ENCODE peak calls at places on chromosomes 2 and 18, in seven cellular contexts. J is Peyer's patch, X is GM12878, Z is breast epithelium, S is body of pancreas, W is uterus, Y is HepG2. A is an unnamed sample.

GRCh38 chr2:152459116-152459515 is 124.1 kb downstream of the FMNL2 start:
- DNase-seq in Y (no peak), Z (no peak), S (no peak), J (no peak), X (no peak), W (no peak), A (no peak)

GRCh38 chr2:23900927-23901322 is 26.0 kb downstream of the ATAD2B start:
- DNase-seq in X (no peak), Y (peak; percentile 22), Z (no peak), S (peak; percentile 14), W (no peak), J (peak; percentile 59), A (no peak)

GRCh38 chr2:12881952-12882351 is 165.2 kb downstream of the TRIB2 start:
- DNase-seq in J (no peak), Z (no peak), W (no peak), S (no peak), X (no peak), Y (no peak), A (no peak)

GRCh38 chr18:3441290-3441689 is 8.7 kb upstream of the TGIF1 start:
- DNase-seq in W (no peak), J (no peak), S (peak; percentile 49), X (no peak), Y (peak; percentile 41), Z (no peak), A (no peak)

GRCh38 chr2:26099933-26100332 is 66.0 kb downstream of the RAB10 start:
- DNase-seq in Y (no peak), X (no peak), W (no peak), Z (no peak), S (no peak), J (no peak), A (no peak)

GRCh38 chr18:30969670-30970069 is 72.9 kb downstream of the DSC3 start:
- DNase-seq in W (no peak), S (no peak), X (no peak), Y (no peak), J (no peak), Z (no peak), A (no peak)

GRCh38 chr2:140891614-140892212 is 1239.1 kb downstream of the LRP1B start:
- DNase-seq in Y (no peak), X (no peak), S (no peak), W (no peak), Z (no peak), J (no peak), A (no peak)

GRCh38 chr18:77653792-77654191 is 404.1 kb downstream of the GALR1 start:
- DNase-seq in J (no peak), Z (no peak), X (no peak), W (no peak), S (no peak), Y (no peak), A (no peak)

GRCh38 chr18:55634545-55634944 is 46.6 kb upstream of the TCF4 start:
- DNase-seq in S (no peak), J (no peak), Y (no peak), W (no peak), X (no peak), Z (no peak), A (no peak)

GRCh38 chr2:40361478-40361877 is 90.4 kb downstream of the SLC8A1 start:
- DNase-seq in Z (no peak), W (no peak), S (no peak), Y (no peak), J (no peak), X (no peak), A (no peak)
- TF ChIP-seq POLR2A in Z (no peak), W (no peak), S (no peak), Y (no peak), J (no peak), X (no peak), A (no peak)

DNA sequence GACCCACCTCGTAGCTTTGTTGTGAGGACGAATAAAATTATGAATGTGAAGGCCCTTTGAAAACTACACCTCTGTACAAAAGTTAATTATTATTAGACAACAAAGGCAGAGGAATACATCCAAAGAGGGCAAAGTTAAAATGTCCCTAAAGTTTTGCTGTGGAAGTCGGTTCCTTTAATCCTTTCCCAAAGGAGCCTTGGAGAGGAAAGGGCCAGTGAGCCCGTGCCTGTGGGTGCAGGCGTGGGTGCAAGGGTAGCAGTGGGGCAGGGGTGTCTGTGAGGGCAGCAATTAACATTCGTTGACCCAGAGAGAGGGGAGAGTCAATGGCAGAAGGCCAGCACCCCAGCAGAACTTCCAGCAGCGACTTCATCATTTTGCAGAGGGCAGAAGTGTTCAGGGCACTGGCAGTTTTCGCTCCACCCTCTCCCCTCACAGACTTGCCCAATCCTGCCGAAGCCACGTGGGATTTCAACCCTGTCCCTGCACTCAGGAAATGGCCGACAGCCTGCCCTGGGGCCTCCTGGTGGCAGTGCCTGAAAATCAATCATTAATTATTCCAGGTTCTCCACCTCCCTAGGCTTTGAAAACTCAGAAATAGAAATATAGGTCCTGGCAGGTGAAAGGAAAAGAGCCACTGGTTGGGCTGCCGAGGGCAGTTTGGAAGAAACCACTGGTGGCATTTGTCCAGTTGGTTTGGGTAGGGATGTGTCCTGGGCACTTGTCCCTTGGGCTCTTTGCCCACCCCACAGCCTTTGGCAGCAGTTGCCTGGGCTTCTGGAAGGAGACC is 4.2 kb upstream of the PAX8 start:
- DNase-seq in X (no peak), J (peak; percentile 79), Y (peak; percentile 91), W (no peak), Z (no peak), S (peak; percentile 89), A (peak; percentile 62)
- TF ChIP-seq POLR2A in X (no peak), J (no peak), Y (peak; percentile 70), W (no peak), Z (no peak), S (peak; percentile 41), A (no peak)

GRCh38 chr2:177551989-177552413 is 159.4 kb downstream of the AGPS start:
- DNase-seq in Y (no peak), S (peak; percentile 89), W (no peak), J (peak; percentile 60), Z (peak; percentile 81), X (no peak), A (no peak)

GRCh38 chr2:177556134-177556533 is 163.6 kb downstream of the AGPS start:
- DNase-seq in S (no peak), X (no peak), Z (no peak), W (no peak), J (no peak), Y (no peak), A (no peak)

GRCh38 chr2:177552414-177553175 is 160.0 kb downstream of the AGPS start:
- DNase-seq in J (peak; percentile 95), Y (peak; percentile 89), X (peak; percentile 68), S (peak; percentile 92), W (peak; percentile 83), Z (peak; percentile 84), A (peak; percentile 76)

GRCh38 chr2:177554365-177554764 is 161.8 kb downstream of the AGPS start:
- DNase-seq in J (no peak), W (no peak), Z (no peak), S (no peak), Y (no peak), X (no peak), A (no peak)

DNA sequence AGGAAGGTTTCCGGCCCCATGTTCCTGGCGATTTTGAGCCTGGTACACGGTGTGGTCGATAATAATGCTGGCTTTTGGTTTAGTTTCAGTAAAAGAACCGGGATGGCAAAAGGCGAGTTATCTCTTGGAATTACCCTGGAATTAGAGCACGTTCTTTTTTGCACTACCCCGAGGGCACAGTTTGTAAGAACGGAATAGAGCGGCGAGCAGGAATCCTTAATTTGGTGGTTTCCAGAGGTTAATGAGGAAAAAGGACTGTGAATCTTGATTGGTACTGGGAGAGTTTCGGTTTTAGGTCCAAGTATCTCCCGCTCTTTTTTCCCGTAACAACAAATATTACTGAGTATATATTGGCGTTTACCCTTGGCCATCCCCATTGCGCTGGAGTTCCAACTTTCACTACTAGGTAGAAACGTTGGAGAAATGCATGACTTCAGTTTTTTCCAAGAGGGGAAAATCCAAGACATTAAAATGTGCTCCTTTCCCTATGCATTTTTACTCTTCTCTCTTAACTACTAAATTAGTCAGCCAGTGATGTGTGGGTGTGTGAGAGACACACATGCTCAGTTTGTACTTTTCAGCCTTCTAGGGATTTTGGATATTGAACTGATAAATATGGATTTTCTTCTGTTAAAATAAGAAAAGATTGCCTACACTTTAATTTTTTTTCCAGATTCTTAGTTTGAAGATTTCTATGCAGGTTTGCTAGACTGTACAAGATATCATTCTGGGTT is 160.8 kb downstream of the AGPS start:
- DNase-seq in Z (no peak), X (no peak), Y (no peak), J (no peak), W (no peak), S (no peak), A (no peak)
- TF ChIP-seq POLR2A in Z (no peak), X (no peak), Y (no peak), J (peak; percentile 14), W (no peak), S (no peak), A (no peak)

DNA sequence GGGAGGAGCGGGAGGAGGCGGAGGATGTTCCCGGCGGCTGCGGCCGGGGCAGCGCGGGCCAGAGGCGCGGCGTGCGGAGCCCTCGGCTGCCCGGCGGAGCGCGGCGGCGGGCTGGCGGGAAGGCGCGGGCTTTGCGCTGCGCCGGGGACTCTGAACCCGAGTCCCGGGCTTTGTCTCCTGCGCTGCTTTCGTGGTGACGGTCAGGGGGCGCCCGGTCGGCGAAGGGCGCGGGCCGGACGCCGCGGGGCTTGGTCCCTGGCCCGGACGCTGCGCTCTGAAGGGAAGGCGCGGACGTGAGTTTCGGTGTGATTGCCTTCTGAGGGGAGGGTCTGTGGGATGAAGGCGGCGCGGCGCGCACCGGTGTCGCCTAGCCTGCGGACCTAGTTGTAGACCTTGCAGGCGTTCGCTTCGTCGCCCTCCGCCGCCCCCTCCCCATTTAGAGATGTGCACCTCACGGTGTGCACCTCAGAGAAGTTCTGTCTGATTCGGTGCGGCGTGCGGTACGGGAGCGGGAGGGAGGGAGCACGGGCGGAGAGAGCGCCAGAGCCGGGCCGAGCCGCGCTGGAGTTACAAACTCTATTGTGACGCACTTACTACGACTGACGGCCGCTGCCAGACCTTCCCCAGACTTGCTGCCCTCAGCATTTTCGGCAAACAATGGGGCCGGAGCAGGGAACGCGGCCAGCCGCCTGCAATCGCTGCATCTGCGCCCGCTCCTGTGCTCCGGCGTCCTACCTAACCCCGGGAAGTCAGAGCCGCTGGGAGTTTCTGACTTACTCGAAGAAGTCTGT is 2.1 kb downstream of the BCL2L11 start:
- DNase-seq in Y (peak; percentile 75), W (peak; percentile 80), J (peak; percentile 85), S (peak; percentile 90), Z (peak; percentile 90), X (no peak), A (peak; percentile 71)
- TF ChIP-seq POLR2A in Y (peak; percentile 57), W (peak; percentile 88), J (peak; percentile 47), S (peak; percentile 68), Z (peak; percentile 33), X (no peak), A (no peak)